ENCODE peak calls at places on chromosomes 7 and 10, in four cellular contexts. One of them, this sample, is unnamed.

GRCh38 chr7:71752171-71752935 is 620.4 kb downstream of the GALNT17 start:
- DNase-seq in neuronal stem cell: peak; percentile 66
- DNase-seq in H1: peak; percentile 98
- DNase-seq in trophoblast cell: no peak
- DNase-seq in this sample: no peak

GRCh38 chr10:15789793-15790525 is 70.2 kb upstream of the ITGA8 start:
- DNase-seq in neuronal stem cell: no peak
- DNase-seq in H1: no peak
- DNase-seq in trophoblast cell: no peak
- DNase-seq in this sample: peak; percentile 86

GRCh38 chr7:33666526-33666925 is 238.8 kb upstream of the BMPER start:
- DNase-seq in H1: no peak
- DNase-seq in neuronal stem cell: no peak
- DNase-seq in trophoblast cell: no peak
- DNase-seq in this sample: no peak

GRCh38 chr7:73828107-73828803 is 2.5 kb upstream of the CLDN4 start:
- DNase-seq in trophoblast cell: peak; percentile 85
- DNase-seq in H1: no peak
- DNase-seq in neuronal stem cell: no peak
- DNase-seq in this sample: peak; percentile 73

GRCh38 chr10:122632031-122632430 is 67.6 kb downstream of the C10orf120 start:
- DNase-seq in neuronal stem cell: no peak
- DNase-seq in trophoblast cell: no peak
- DNase-seq in H1: no peak
- DNase-seq in this sample: no peak

GRCh38 chr7:8214162-8214897 is 47.6 kb downstream of the ICA1 start:
- DNase-seq in trophoblast cell: no peak
- DNase-seq in neuronal stem cell: no peak
- DNase-seq in H1: no peak
- DNase-seq in this sample: peak; percentile 73

GRCh38 chr7:20408467-20408826 is 77.7 kb downstream of the ITGB8 start:
- DNase-seq in H1: no peak
- DNase-seq in neuronal stem cell: no peak
- DNase-seq in trophoblast cell: peak; percentile 53
- DNase-seq in this sample: peak; percentile 28

GRCh38 chr10:89475567-89475966 is 59.8 kb downstream of the SLC16A12 start:
- DNase-seq in neuronal stem cell: no peak
- DNase-seq in trophoblast cell: no peak
- DNase-seq in H1: no peak
- DNase-seq in this sample: peak; percentile 58

GRCh38 chr10:49593998-49594397 is 16.1 kb upstream of the SLC18A3 start:
- DNase-seq in trophoblast cell: no peak
- DNase-seq in neuronal stem cell: no peak
- DNase-seq in H1: no peak
- DNase-seq in this sample: no peak

GRCh38 chr10:15237351-15237750 is 68.9 kb upstream of the NMT2 start:
- DNase-seq in H1: no peak
- DNase-seq in neuronal stem cell: no peak
- DNase-seq in trophoblast cell: no peak
- DNase-seq in this sample: peak; percentile 78

GRCh38 chr10:80161321-80162084 is 29.0 kb downstream of the PLAC9 start:
- DNase-seq in trophoblast cell: no peak
- DNase-seq in H1: peak; percentile 59
- DNase-seq in neuronal stem cell: no peak
- DNase-seq in this sample: peak; percentile 53

GRCh38 chr10:127872871-127873600 is 19.7 kb downstream of the CLRN3 start:
- DNase-seq in trophoblast cell: no peak
- DNase-seq in neuronal stem cell: no peak
- DNase-seq in H1: peak; percentile 38
- DNase-seq in this sample: peak; percentile 12

GRCh38 chr7:32115831-32116230 is 45.6 kb upstream of the PDE1C start:
- DNase-seq in trophoblast cell: peak; percentile 58
- DNase-seq in neuronal stem cell: no peak
- DNase-seq in H1: no peak
- DNase-seq in this sample: no peak

GRCh38 chr7:140920745-140921144 is 4.0 kb downstream of the BRAF start:
- DNase-seq in neuronal stem cell: no peak
- DNase-seq in H1: no peak
- DNase-seq in trophoblast cell: no peak
- DNase-seq in this sample: no peak

GRCh38 chr10:89615824-89616223 is 29.2 kb downstream of the PANK1 start:
- DNase-seq in neuronal stem cell: no peak
- DNase-seq in trophoblast cell: no peak
- DNase-seq in H1: no peak
- DNase-seq in this sample: no peak

GRCh38 chr10:48418189-48418588 is 111.7 kb downstream of the MAPK8 start:
- DNase-seq in neuronal stem cell: no peak
- DNase-seq in trophoblast cell: no peak
- DNase-seq in H1: no peak
- DNase-seq in this sample: no peak

GRCh38 chr7:155567646-155568334 is 21.4 kb upstream of the CNPY1 start:
- DNase-seq in neuronal stem cell: no peak
- DNase-seq in trophoblast cell: no peak
- DNase-seq in H1: no peak
- DNase-seq in this sample: no peak

GRCh38 chr10:19917756-19918478 is 101.7 kb downstream of the PLXDC2 start:
- DNase-seq in neuronal stem cell: no peak
- DNase-seq in H1: no peak
- DNase-seq in trophoblast cell: no peak
- DNase-seq in this sample: no peak

GRCh38 chr10:132634241-132634946 is 96.8 kb downstream of the INPP5A start:
- DNase-seq in neuronal stem cell: no peak
- DNase-seq in trophoblast cell: no peak
- DNase-seq in H1: no peak
- DNase-seq in this sample: no peak

GRCh38 chr10:123009105-123009805 is 449 bp downstream of the ACADSB start:
- DNase-seq in trophoblast cell: no peak
- DNase-seq in H1: no peak
- DNase-seq in neuronal stem cell: peak; percentile 12
- DNase-seq in this sample: peak; percentile 26

GRCh38 chr7:26859720-26860119 is 4.7 kb downstream of the SKAP2 start:
- DNase-seq in H1: no peak
- DNase-seq in trophoblast cell: no peak
- DNase-seq in neuronal stem cell: no peak
- DNase-seq in this sample: no peak

GRCh38 chr7:26858735-26859134 is 5.7 kb downstream of the SKAP2 start:
- DNase-seq in H1: no peak
- DNase-seq in trophoblast cell: no peak
- DNase-seq in neuronal stem cell: no peak
- DNase-seq in this sample: no peak

GRCh38 chr7:26857534-26858228 is 6.7 kb downstream of the SKAP2 start:
- DNase-seq in neuronal stem cell: peak; percentile 65
- DNase-seq in H1: peak; percentile 61
- DNase-seq in trophoblast cell: no peak
- DNase-seq in this sample: peak; percentile 42

GRCh38 chr7:26857170-26857533 is 7.2 kb downstream of the SKAP2 start:
- DNase-seq in H1: no peak
- DNase-seq in neuronal stem cell: no peak
- DNase-seq in trophoblast cell: no peak
- DNase-seq in this sample: no peak

DNA sequence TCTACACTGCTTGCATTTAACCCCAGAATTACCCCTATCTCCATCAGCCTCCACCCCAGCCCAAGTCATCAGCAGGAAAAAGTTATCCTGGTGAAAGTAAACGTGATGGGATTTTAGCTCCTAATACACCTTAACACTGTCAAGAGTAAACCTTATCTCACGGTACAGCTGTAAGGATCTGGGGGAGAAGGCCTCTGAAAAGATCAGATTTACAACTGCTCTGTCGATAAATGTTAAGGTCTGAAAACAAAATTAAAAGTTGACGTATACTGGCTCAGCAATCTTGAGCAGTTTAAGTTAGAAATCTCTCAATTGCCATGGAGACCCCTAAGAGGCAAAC is 6.2 kb downstream of the SKAP2 start:
- DNase-seq in trophoblast cell: no peak
- DNase-seq in H1: no peak
- DNase-seq in neuronal stem cell: no peak
- DNase-seq in this sample: no peak
- H3K4me3 ChIP-seq in trophoblast cell: no peak overlapping the region
- H3K4me3 ChIP-seq in H1: peak overlapping the region; percentile 28
- H3K4me3 ChIP-seq in neuronal stem cell: no peak overlapping the region
- H3K4me3 ChIP-seq in this sample: no peak overlapping the region

GRCh38 chr10:98373691-98374090 is 41.3 kb downstream of the PYROXD2 start:
- DNase-seq in trophoblast cell: no peak
- DNase-seq in H1: no peak
- DNase-seq in neuronal stem cell: no peak
- DNase-seq in this sample: peak; percentile 67

GRCh38 chr10:98376485-98376884 is 38.5 kb downstream of the PYROXD2 start:
- DNase-seq in H1: no peak
- DNase-seq in neuronal stem cell: no peak
- DNase-seq in trophoblast cell: no peak
- DNase-seq in this sample: no peak

GRCh38 chr10:98377001-98377400 is 38.0 kb downstream of the PYROXD2 start:
- DNase-seq in neuronal stem cell: no peak
- DNase-seq in trophoblast cell: peak; percentile 66
- DNase-seq in H1: no peak
- DNase-seq in this sample: no peak

GRCh38 chr10:98373260-98373659 is 41.7 kb downstream of the PYROXD2 start:
- DNase-seq in H1: no peak
- DNase-seq in trophoblast cell: no peak
- DNase-seq in neuronal stem cell: no peak
- DNase-seq in this sample: no peak

GRCh38 chr10:98374176-98374969 is 40.6 kb downstream of the PYROXD2 start:
- DNase-seq in trophoblast cell: peak; percentile 9
- DNase-seq in H1: no peak
- DNase-seq in neuronal stem cell: no peak
- DNase-seq in this sample: peak; percentile 76
- H2BK120ac ChIP-seq in trophoblast cell: no peak overlapping the region
- H2BK120ac ChIP-seq in H1: no peak overlapping the region
- H2BK120ac ChIP-seq in neuronal stem cell: no peak overlapping the region
- H2BK120ac ChIP-seq in this sample: no peak overlapping the region

DNA sequence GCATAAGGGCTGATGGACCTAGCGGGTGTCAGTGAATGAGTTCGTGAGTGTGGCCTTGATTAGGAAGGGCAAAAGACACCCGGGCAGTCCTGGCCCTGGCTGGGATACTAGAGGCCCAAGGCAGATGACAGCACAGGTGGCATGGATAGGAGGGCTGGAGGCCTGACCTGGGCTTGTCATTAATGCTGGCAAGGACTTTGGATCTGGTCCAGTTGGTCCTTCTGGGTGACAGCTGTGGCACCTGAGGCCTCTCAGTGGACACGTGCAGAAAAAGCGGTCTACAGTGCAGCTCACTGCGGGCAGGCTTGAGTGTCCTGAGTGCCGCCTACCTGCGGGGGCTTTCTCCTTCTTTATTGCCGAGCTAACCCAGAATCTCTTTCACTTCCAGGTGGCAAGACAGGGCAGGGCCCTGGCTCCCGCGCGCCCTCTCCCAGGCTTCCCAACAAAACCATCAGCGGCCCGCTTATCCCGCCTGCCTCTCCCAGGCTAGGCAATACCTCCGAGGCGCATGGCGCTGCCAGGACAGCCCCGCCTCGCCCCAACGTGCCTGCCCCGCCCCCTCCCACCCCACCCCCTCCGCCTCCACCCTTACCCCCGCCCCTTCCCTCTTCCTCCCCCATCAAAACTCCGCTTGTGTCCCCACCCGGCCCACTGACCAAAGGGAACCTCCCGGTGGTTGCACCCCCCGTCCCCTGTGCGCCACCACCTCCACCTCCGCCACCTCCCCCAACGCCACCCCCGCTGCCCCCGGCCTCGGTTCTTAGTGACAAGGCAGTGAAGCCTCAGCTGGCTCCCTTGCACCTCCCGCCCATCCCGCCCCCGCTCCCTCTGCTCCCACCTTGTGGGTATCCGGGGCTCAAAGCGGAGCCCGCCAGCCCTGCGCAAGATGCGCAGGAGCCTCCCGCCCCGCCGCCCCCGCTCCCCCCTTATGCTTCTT is 77.4 kb downstream of the WIPF3 start:
- DNase-seq in trophoblast cell: no peak
- DNase-seq in neuronal stem cell: no peak
- DNase-seq in H1: peak; percentile 80
- DNase-seq in this sample: no peak
- H2BK12ac ChIP-seq in trophoblast cell: no peak overlapping the region
- H2BK12ac ChIP-seq in neuronal stem cell: no peak overlapping the region
- H2BK12ac ChIP-seq in H1: no peak overlapping the region
- H2BK12ac ChIP-seq in this sample: no peak overlapping the region

GRCh38 chr7:711967-712600 is 14.4 kb upstream of the DNAAF5 start:
- DNase-seq in H1: no peak
- DNase-seq in trophoblast cell: no peak
- DNase-seq in neuronal stem cell: no peak
- DNase-seq in this sample: no peak
- H3K4me3 ChIP-seq in H1: peak overlapping the region; percentile 17
- H3K4me3 ChIP-seq in trophoblast cell: no peak overlapping the region
- H3K4me3 ChIP-seq in neuronal stem cell: peak overlapping the region; percentile 81
- H3K4me3 ChIP-seq in this sample: peak overlapping the region; percentile 24

DNA sequence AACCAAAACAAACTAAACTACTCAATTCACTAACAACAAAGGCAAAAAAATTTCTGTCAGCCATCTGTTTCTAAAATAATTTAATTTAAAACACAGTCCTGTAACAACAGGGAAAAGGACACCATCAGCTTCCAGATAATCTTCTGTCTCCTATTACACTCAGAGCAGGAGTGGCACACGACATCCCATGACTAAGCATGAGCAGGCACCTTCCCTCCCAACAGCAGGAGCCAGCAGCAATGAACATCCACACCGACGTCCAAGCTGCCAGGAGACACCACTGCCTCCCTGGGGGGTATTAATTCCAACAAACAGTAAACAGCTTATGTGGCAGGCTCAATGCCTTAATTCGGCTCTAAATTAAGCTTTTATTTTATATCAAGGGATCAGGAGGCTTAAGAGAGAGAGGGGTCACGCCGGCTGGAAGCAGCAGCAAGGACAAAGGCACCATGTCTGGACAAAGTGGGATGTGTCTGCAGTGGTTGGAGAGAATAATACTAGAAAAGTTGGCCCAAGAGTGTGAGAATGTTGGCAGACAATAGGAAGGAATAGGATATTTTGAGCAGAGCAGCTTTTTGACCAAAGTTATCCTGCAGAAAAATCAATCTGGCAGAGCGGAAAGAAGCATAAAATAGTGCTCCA is 45.6 kb downstream of the KIAA1549 start:
- DNase-seq in H1: peak; percentile 33
- DNase-seq in neuronal stem cell: no peak
- DNase-seq in trophoblast cell: no peak
- DNase-seq in this sample: peak; percentile 84
- H2BK120ac ChIP-seq in H1: no peak overlapping the region
- H2BK120ac ChIP-seq in neuronal stem cell: no peak overlapping the region
- H2BK120ac ChIP-seq in trophoblast cell: no peak overlapping the region
- H2BK120ac ChIP-seq in this sample: no peak overlapping the region

This sample was measured in mesenchymal stem cell.